ENCODE peak calls at places on chromosomes 13 and 19, in six cellular contexts. G is left ventricle myocardium inferior, R is transverse colon, V is hippocampal formation, H is HCEC 1CT, F is SW480. L is an unnamed sample.

GRCh38 chr13:75485286-75486062 is 3.5 kb upstream of the TBC1D4 start:
- DNase-seq in G (no peak), R (no peak), V (no peak), H (peak), F (peak), L (peak)

GRCh38 chr13:44648392-44649117 is 72.4 kb upstream of the TSC22D1 start:
- DNase-seq in G (no peak), R (no peak), V (no peak), H (peak), F (no peak), L (peak)

GRCh38 chr13:32903720-32904119 is 112.5 kb upstream of the KL start:
- DNase-seq in G (no peak), R (no peak), V (no peak), H (no peak), F (no peak), L (no peak)

GRCh38 chr13:85543144-85543543 is 256.1 kb downstream of the SLITRK6 start:
- DNase-seq in G (no peak), R (no peak), V (no peak), H (no peak), F (no peak), L (no peak)

GRCh38 chr19:12983561-12984142 is 11.6 kb upstream of the NFIX start:
- DNase-seq in G (peak), R (peak), V (peak), H (peak), F (peak), L (peak)

GRCh38 chr13:47539317-47539716 is 461.8 kb downstream of the SUCLA2 start:
- DNase-seq in G (no peak), R (no peak), V (no peak), H (no peak), F (no peak), L (no peak)

GRCh38 chr19:55346725-55347441 is 7.2 kb downstream of the KMT5C start:
- DNase-seq in G (no peak), R (no peak), V (no peak), H (no peak), F (no peak), L (no peak)

GRCh38 chr13:26628706-26629105 is 71.2 kb downstream of the WASF3 start:
- DNase-seq in G (no peak), R (peak), V (no peak), H (peak), F (peak), L (peak)

GRCh38 chr13:100789481-100789880 is 114.9 kb upstream of the TMTC4 start:
- DNase-seq in G (no peak), R (no peak), V (peak), H (no peak), F (no peak), L (peak)

GRCh38 chr13:73849292-73849691 is 284.9 kb downstream of the KLF12 start:
- DNase-seq in G (no peak), R (peak), V (no peak), H (peak), F (peak), L (peak)

GRCh38 chr13:77002590-77003190 is 10.8 kb downstream of the CLN5 start:
- DNase-seq in G (no peak), R (no peak), V (no peak), H (peak), F (peak), L (peak)

GRCh38 chr19:34963531-34964406 is at the start of gene ZNF792:
- DNase-seq in G (peak), R (peak), V (peak), H (peak), F (peak), L (peak)

GRCh38 chr19:29841209-29841558 is 29.4 kb downstream of the CCNE1 start:
- DNase-seq in G (no peak), R (no peak), V (no peak), H (peak), F (peak), L (peak)

GRCh38 chr13:73224708-73225107 is 165.9 kb downstream of the KLF5 start:
- DNase-seq in G (no peak), R (no peak), V (no peak), H (peak), F (peak), L (peak)